ENCODE peak calls at places on chromosomes 1 and 21, in eight cellular contexts. One of them, this sample, is unnamed.

GRCh38 chr1:25893072-25893604 is 13.1 kb downstream of the STMN1 start:
- DNase-seq in stomach: no peak
- DNase-seq in transverse colon: no peak
- DNase-seq in ovary: no peak
- DNase-seq in esophagus muscularis mucosa: no peak
- DNase-seq in tibial nerve: no peak
- DNase-seq in A549: no peak
- DNase-seq in sigmoid colon: peak
- DNase-seq in this sample: no peak

GRCh38 chr1:170853302-170853701 is 82.0 kb upstream of the MROH9 start:
- DNase-seq in stomach: no peak
- DNase-seq in tibial nerve: no peak
- DNase-seq in sigmoid colon: no peak
- DNase-seq in A549: no peak
- DNase-seq in esophagus muscularis mucosa: no peak
- DNase-seq in transverse colon: no peak
- DNase-seq in ovary: no peak
- DNase-seq in this sample: no peak

GRCh38 chr1:89587728-89588127 is 45.2 kb upstream of the LRRC8C start:
- DNase-seq in esophagus muscularis mucosa: no peak
- DNase-seq in tibial nerve: no peak
- DNase-seq in sigmoid colon: no peak
- DNase-seq in stomach: no peak
- DNase-seq in A549: no peak
- DNase-seq in ovary: no peak
- DNase-seq in transverse colon: no peak
- DNase-seq in this sample: no peak

GRCh38 chr1:232381676-232382075 is 248.3 kb downstream of the SIPA1L2 start:
- DNase-seq in ovary: no peak
- DNase-seq in esophagus muscularis mucosa: no peak
- DNase-seq in A549: no peak
- DNase-seq in transverse colon: no peak
- DNase-seq in stomach: no peak
- DNase-seq in tibial nerve: no peak
- DNase-seq in sigmoid colon: no peak
- DNase-seq in this sample: no peak

GRCh38 chr1:109932232-109932631 is 21.6 kb downstream of the CSF1 start:
- DNase-seq in stomach: no peak
- DNase-seq in sigmoid colon: no peak
- DNase-seq in A549: no peak
- DNase-seq in transverse colon: no peak
- DNase-seq in ovary: no peak
- DNase-seq in tibial nerve: no peak
- DNase-seq in esophagus muscularis mucosa: no peak
- DNase-seq in this sample: no peak

GRCh38 chr1:15212989-15213291 is 34.1 kb upstream of the FHAD1 start:
- DNase-seq in transverse colon: no peak
- DNase-seq in tibial nerve: no peak
- DNase-seq in ovary: no peak
- DNase-seq in A549: no peak
- DNase-seq in stomach: no peak
- DNase-seq in esophagus muscularis mucosa: no peak
- DNase-seq in sigmoid colon: no peak
- DNase-seq in this sample: no peak

GRCh38 chr21:36706951-36707762 is 8.2 kb downstream of the SIM2 start:
- DNase-seq in ovary: no peak
- DNase-seq in stomach: no peak
- DNase-seq in esophagus muscularis mucosa: no peak
- DNase-seq in A549: no peak
- DNase-seq in tibial nerve: no peak
- DNase-seq in transverse colon: no peak
- DNase-seq in sigmoid colon: no peak
- DNase-seq in this sample: peak

GRCh38 chr1:61244114-61244513 is 161.8 kb downstream of the NFIA start:
- DNase-seq in stomach: no peak
- DNase-seq in esophagus muscularis mucosa: no peak
- DNase-seq in ovary: no peak
- DNase-seq in sigmoid colon: no peak
- DNase-seq in tibial nerve: no peak
- DNase-seq in transverse colon: no peak
- DNase-seq in A549: no peak
- DNase-seq in this sample: no peak

GRCh38 chr21:40845621-40846020 is 1.3 kb downstream of the DSCAM start:
- DNase-seq in ovary: no peak
- DNase-seq in tibial nerve: no peak
- DNase-seq in sigmoid colon: no peak
- DNase-seq in transverse colon: no peak
- DNase-seq in A549: no peak
- DNase-seq in stomach: no peak
- DNase-seq in esophagus muscularis mucosa: peak
- DNase-seq in this sample: no peak

GRCh38 chr1:212977781-212978645 is 27.7 kb downstream of the VASH2 start:
- DNase-seq in tibial nerve: no peak
- DNase-seq in sigmoid colon: no peak
- DNase-seq in ovary: no peak
- DNase-seq in esophagus muscularis mucosa: no peak
- DNase-seq in A549: no peak
- DNase-seq in transverse colon: no peak
- DNase-seq in stomach: peak
- DNase-seq in this sample: no peak

GRCh38 chr1:207241164-207241934 is 80.1 kb upstream of the CD55 start:
- DNase-seq in transverse colon: no peak
- DNase-seq in esophagus muscularis mucosa: no peak
- DNase-seq in ovary: no peak
- DNase-seq in sigmoid colon: no peak
- DNase-seq in tibial nerve: no peak
- DNase-seq in A549: peak
- DNase-seq in stomach: no peak
- DNase-seq in this sample: no peak

GRCh38 chr1:211541715-211542477 is 37.1 kb downstream of the SLC30A1 start:
- DNase-seq in esophagus muscularis mucosa: no peak
- DNase-seq in stomach: peak
- DNase-seq in sigmoid colon: no peak
- DNase-seq in transverse colon: peak
- DNase-seq in ovary: no peak
- DNase-seq in tibial nerve: no peak
- DNase-seq in A549: no peak
- DNase-seq in this sample: no peak

GRCh38 chr1:15955552-15955951 is 20.3 kb downstream of the ZBTB17 start:
- DNase-seq in transverse colon: no peak
- DNase-seq in tibial nerve: no peak
- DNase-seq in sigmoid colon: no peak
- DNase-seq in esophagus muscularis mucosa: no peak
- DNase-seq in ovary: no peak
- DNase-seq in stomach: no peak
- DNase-seq in A549: no peak
- DNase-seq in this sample: no peak

GRCh38 chr1:15958788-15959187 is 17.1 kb downstream of the ZBTB17 start:
- DNase-seq in ovary: peak
- DNase-seq in tibial nerve: peak
- DNase-seq in stomach: no peak
- DNase-seq in sigmoid colon: no peak
- DNase-seq in esophagus muscularis mucosa: no peak
- DNase-seq in transverse colon: no peak
- DNase-seq in A549: no peak
- DNase-seq in this sample: no peak

GRCh38 chr1:158998781-158999161 is 10.9 kb upstream of the IFI16 start:
- DNase-seq in sigmoid colon: peak
- DNase-seq in transverse colon: peak
- DNase-seq in ovary: peak
- DNase-seq in tibial nerve: peak
- DNase-seq in A549: peak
- DNase-seq in stomach: no peak
- DNase-seq in esophagus muscularis mucosa: no peak
- DNase-seq in this sample: no peak

GRCh38 chr1:184905601-184906322 is 68.5 kb downstream of the NIBAN1 start:
- DNase-seq in A549: peak
- DNase-seq in stomach: peak
- DNase-seq in ovary: no peak
- DNase-seq in esophagus muscularis mucosa: no peak
- DNase-seq in tibial nerve: no peak
- DNase-seq in sigmoid colon: no peak
- DNase-seq in transverse colon: peak
- DNase-seq in this sample: no peak

GRCh38 chr1:172929006-172929405 is 121.7 kb downstream of the TNFSF18 start:
- DNase-seq in sigmoid colon: no peak
- DNase-seq in tibial nerve: no peak
- DNase-seq in transverse colon: no peak
- DNase-seq in ovary: no peak
- DNase-seq in esophagus muscularis mucosa: no peak
- DNase-seq in A549: no peak
- DNase-seq in stomach: no peak
- DNase-seq in this sample: no peak

DNA sequence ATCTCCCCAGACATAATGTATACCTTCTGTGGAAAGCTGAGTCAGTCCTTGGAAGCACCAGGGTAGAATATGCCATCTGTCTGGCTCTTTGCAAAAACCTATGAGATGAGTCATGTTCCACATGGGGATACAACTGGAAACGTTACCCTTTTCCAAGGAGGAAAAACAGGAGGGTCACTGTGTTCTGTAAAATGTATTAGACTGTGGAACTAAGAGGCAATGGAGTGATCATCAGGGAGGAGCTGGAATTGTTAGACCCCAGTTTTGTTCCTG is 16.1 kb upstream of the PSMD4 start:
- DNase-seq in esophagus muscularis mucosa: no peak
- DNase-seq in A549: peak
- DNase-seq in tibial nerve: no peak
- DNase-seq in ovary: no peak
- DNase-seq in sigmoid colon: no peak
- DNase-seq in stomach: no peak
- DNase-seq in transverse colon: no peak
- DNase-seq in this sample: no peak
- TF ChIP-seq EP300 in esophagus muscularis mucosa: no peak
- TF ChIP-seq EP300 in A549: no peak
- TF ChIP-seq EP300 in tibial nerve: no peak
- TF ChIP-seq EP300 in ovary: no peak
- TF ChIP-seq EP300 in sigmoid colon: no peak
- TF ChIP-seq EP300 in stomach: no peak
- TF ChIP-seq EP300 in transverse colon: no peak
- TF ChIP-seq EP300 in this sample: no peak

DNA sequence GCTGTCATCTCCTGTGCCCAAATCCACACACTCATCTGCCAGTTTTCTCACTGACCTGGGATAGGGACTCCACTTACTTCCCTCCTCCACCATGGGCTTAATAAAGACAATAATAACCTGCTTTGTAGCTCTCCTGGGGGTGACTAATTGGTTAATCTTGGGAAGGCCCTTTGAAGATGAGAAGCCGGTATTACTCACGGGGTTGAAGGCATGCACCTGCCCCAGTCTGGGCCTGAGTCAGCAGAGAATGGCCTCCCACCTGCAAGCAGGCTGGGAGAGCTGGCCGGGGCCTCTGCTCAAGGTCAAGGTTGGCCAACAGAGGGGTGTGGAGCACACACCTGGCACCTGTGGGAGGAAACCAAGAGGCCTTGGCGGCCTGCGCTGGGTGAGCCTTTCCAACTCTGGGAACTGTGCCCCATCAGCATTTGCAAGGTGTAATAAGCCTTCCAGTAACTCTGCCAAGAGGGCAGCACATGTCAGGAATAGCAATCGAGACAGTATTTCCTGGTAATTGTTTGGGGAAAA is 49.1 kb downstream of the TOMM20 start:
- DNase-seq in A549: peak
- DNase-seq in transverse colon: peak
- DNase-seq in esophagus muscularis mucosa: no peak
- DNase-seq in ovary: peak
- DNase-seq in stomach: peak
- DNase-seq in sigmoid colon: no peak
- DNase-seq in tibial nerve: no peak
- DNase-seq in this sample: peak
- TF ChIP-seq EP300 in A549: peak
- TF ChIP-seq EP300 in transverse colon: no peak
- TF ChIP-seq EP300 in esophagus muscularis mucosa: no peak
- TF ChIP-seq EP300 in ovary: no peak
- TF ChIP-seq EP300 in stomach: no peak
- TF ChIP-seq EP300 in sigmoid colon: no peak
- TF ChIP-seq EP300 in tibial nerve: no peak
- TF ChIP-seq EP300 in this sample: no peak

DNA sequence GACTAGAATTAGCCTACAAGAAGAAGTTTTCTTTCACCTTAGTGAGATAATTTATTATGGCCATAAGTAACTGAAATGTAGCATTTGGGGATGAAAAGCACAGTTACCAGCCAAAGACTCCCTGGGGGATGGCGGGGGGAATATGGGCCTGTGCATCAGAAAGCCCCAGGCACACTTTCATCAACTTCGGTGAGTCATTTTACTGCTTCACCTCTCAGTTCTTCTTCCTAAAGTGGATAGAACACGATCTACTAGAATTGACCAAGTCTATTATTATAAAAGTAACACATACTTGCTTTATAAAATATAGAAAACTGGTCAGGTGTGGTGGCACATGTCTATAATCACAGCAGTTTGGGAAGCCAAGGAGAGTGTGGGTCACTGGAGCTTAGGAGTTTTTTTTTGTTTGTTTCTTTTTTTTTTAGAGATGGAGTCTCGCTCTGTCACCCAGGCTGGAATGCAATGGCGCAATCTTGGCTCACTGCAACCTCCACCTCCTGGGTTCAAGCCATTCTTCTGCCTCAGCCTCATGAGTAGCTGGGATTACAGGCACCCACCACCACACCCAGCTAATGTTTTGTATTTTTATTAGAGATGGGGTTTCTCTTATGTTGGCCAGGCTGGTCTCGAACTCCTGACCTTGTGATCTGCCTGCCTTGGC is 141.8 kb downstream of the ZZZ3 start:
- DNase-seq in tibial nerve: no peak
- DNase-seq in stomach: no peak
- DNase-seq in A549: peak
- DNase-seq in transverse colon: no peak
- DNase-seq in sigmoid colon: no peak
- DNase-seq in esophagus muscularis mucosa: no peak
- DNase-seq in ovary: no peak
- DNase-seq in this sample: no peak
- TF ChIP-seq EP300 in tibial nerve: no peak
- TF ChIP-seq EP300 in stomach: no peak
- TF ChIP-seq EP300 in A549: peak
- TF ChIP-seq EP300 in transverse colon: no peak
- TF ChIP-seq EP300 in sigmoid colon: no peak
- TF ChIP-seq EP300 in esophagus muscularis mucosa: no peak
- TF ChIP-seq EP300 in ovary: no peak
- TF ChIP-seq EP300 in this sample: no peak

GRCh38 chr1:186834405-186834958 is 5.7 kb downstream of the PLA2G4A start:
- DNase-seq in transverse colon: no peak
- DNase-seq in esophagus muscularis mucosa: no peak
- DNase-seq in stomach: no peak
- DNase-seq in sigmoid colon: no peak
- DNase-seq in tibial nerve: no peak
- DNase-seq in ovary: no peak
- DNase-seq in A549: no peak
- DNase-seq in this sample: no peak

GRCh38 chr1:186835448-186835847 is 6.7 kb downstream of the PLA2G4A start:
- DNase-seq in tibial nerve: no peak
- DNase-seq in A549: no peak
- DNase-seq in stomach: no peak
- DNase-seq in esophagus muscularis mucosa: no peak
- DNase-seq in transverse colon: no peak
- DNase-seq in sigmoid colon: no peak
- DNase-seq in ovary: no peak
- DNase-seq in this sample: no peak

GRCh38 chr1:186828612-186829542 is at the start of gene PLA2G4A:
- DNase-seq in transverse colon: peak
- DNase-seq in stomach: peak
- DNase-seq in sigmoid colon: peak
- DNase-seq in ovary: peak
- DNase-seq in tibial nerve: peak
- DNase-seq in A549: peak
- DNase-seq in esophagus muscularis mucosa: no peak
- DNase-seq in this sample: no peak

GRCh38 chr1:186829679-186830587 is 1.2 kb downstream of the PLA2G4A start:
- DNase-seq in transverse colon: no peak
- DNase-seq in sigmoid colon: no peak
- DNase-seq in tibial nerve: no peak
- DNase-seq in stomach: no peak
- DNase-seq in A549: no peak
- DNase-seq in esophagus muscularis mucosa: no peak
- DNase-seq in ovary: no peak
- DNase-seq in this sample: no peak
- TF ChIP-seq EP300 in transverse colon: no peak
- TF ChIP-seq EP300 in sigmoid colon: no peak
- TF ChIP-seq EP300 in tibial nerve: no peak
- TF ChIP-seq EP300 in stomach: no peak
- TF ChIP-seq EP300 in A549: no peak
- TF ChIP-seq EP300 in esophagus muscularis mucosa: no peak
- TF ChIP-seq EP300 in ovary: no peak
- TF ChIP-seq EP300 in this sample: no peak

This sample was measured in suprapubic skin.